ENCODE peak calls at places on chromosomes 3 and 15, in eight cellular contexts. O, J, B, G, T, N, K and L are unnamed samples.

GRCh38 chr15:29692527-29692926 is 129.7 kb downstream of the TJP1 start:
- DNase-seq in N (no peak), T (no peak), O (no peak), K (no peak), G (no peak), B (no peak), J (no peak), L (no peak)

GRCh38 chr3:125202197-125202596 is 10.4 kb downstream of the SLC12A8 start:
- DNase-seq in O (no peak), T (no peak), N (no peak), J (no peak), G (no peak), K (no peak), B (peak; percentile 9), L (no peak)

GRCh38 chr15:86016750-86017149 is 62.9 kb upstream of the AGBL1 start:
- DNase-seq in O (no peak), J (no peak), T (no peak), B (no peak), K (no peak), N (no peak), G (no peak), L (no peak)

GRCh38 chr3:25094932-25095690 is 333.0 kb upstream of the RARB start:
- DNase-seq in O (no peak), T (no peak), K (no peak), N (no peak), B (no peak), J (no peak), G (no peak), L (no peak)

GRCh38 chr15:49225572-49226281 is 55.7 kb downstream of the GALK2 start:
- DNase-seq in K (no peak), O (no peak), T (no peak), J (no peak), G (no peak), N (peak; percentile 41), B (no peak), L (no peak)

GRCh38 chr15:52379395-52380111 is 83.9 kb upstream of the MYO5C start:
- DNase-seq in O (no peak), N (no peak), B (no peak), J (no peak), G (no peak), K (no peak), T (no peak), L (peak; percentile 53)

GRCh38 chr15:96388673-96389072 is 58.2 kb downstream of the NR2F2 start:
- DNase-seq in N (no peak), G (no peak), O (no peak), J (no peak), T (no peak), K (no peak), B (no peak), L (no peak)

GRCh38 chr3:55416381-55416821 is 70.7 kb downstream of the WNT5A start:
- DNase-seq in J (no peak), B (no peak), K (no peak), O (peak; percentile 73), T (no peak), N (no peak), G (no peak), L (no peak)

GRCh38 chr3:89227218-89227617 is 119.8 kb downstream of the EPHA3 start:
- DNase-seq in G (no peak), K (no peak), O (no peak), J (no peak), T (no peak), B (no peak), N (no peak), L (no peak)

GRCh38 chr3:111967651-111968274 is 11.1 kb upstream of the ABHD10 start:
- DNase-seq in K (peak; percentile 55), O (peak; percentile 50), J (peak; percentile 70), G (peak; percentile 82), N (peak; percentile 61), B (peak; percentile 68), T (peak; percentile 31), L (peak; percentile 22)